ENCODE peak calls at places on chromosomes 1 and 21, in six cellular contexts. W is psoas muscle, K is pancreas, P is BE2C, Q is Peyer's patch, F is tibial nerve. Z is an unnamed sample. For H3K27me3, the result is how much of the 10 kb centered on the place peaks cover.

GRCh38 chr1:52550447-52550846 is 2.4 kb downstream of the TUT4 start:
- DNase-seq in Q (no peak), F (no peak), P (no peak), K (no peak), W (no peak), Z (no peak)

GRCh38 chr1:21568006-21568746 is 59.0 kb downstream of the ALPL start:
- DNase-seq in F (no peak), Q (no peak), W (no peak), P (no peak), K (no peak), Z (no peak)

GRCh38 chr1:201259476-201260235 is 23.6 kb upstream of the PKP1 start:
- DNase-seq in F (no peak), P (no peak), W (no peak), Q (peak), K (no peak), Z (no peak)

GRCh38 chr21:15293251-15293650 is 228.5 kb upstream of the NRIP1 start:
- DNase-seq in Q (no peak), P (no peak), K (no peak), F (no peak), W (no peak), Z (no peak)

GRCh38 chr1:224380003-224380402 is 23.3 kb downstream of the CNIH4 start:
- DNase-seq in Q (no peak), W (no peak), K (no peak), P (no peak), F (no peak), Z (no peak)

GRCh38 chr1:201016943-201017827 is 6.3 kb downstream of the KIF21B start:
- DNase-seq in K (no peak), F (no peak), Q (no peak), P (peak), W (no peak), Z (no peak)

GRCh38 chr1:226047495-226047894 is 15.0 kb upstream of the H3-3A start:
- DNase-seq in W (no peak), Q (no peak), K (no peak), P (no peak), F (no peak), Z (no peak)

GRCh38 chr1:59484090-59484489 is 187.2 kb downstream of the FGGY start:
- DNase-seq in F (no peak), P (peak), Q (no peak), W (no peak), K (no peak), Z (no peak)

GRCh38 chr1:32052887-32053286 is 19.9 kb upstream of the TMEM39B start:
- DNase-seq in P (no peak), W (no peak), F (no peak), K (no peak), Q (no peak), Z (no peak)

GRCh38 chr1:53693773-53694717 is 44.9 kb downstream of the GLIS1 start:
- DNase-seq in F (no peak), K (no peak), W (no peak), Q (no peak), P (no peak), Z (no peak)

GRCh38 chr1:224543453-224543852 is 72.7 kb upstream of the CNIH3 start:
- DNase-seq in F (no peak), W (no peak), K (no peak), Q (no peak), P (no peak), Z (no peak)

GRCh38 chr1:53246261-53247134 is 8.2 kb upstream of the MAGOH start:
- DNase-seq in F (no peak), P (no peak), Q (no peak), W (no peak), K (no peak), Z (no peak)

GRCh38 chr1:214310010-214310409 is 29.1 kb downstream of the SMYD2 start:
- DNase-seq in W (no peak), F (no peak), Q (no peak), P (no peak), K (no peak), Z (no peak)

GRCh38 chr1:15249032-15249601 is 2.1 kb downstream of the FHAD1 start:
- DNase-seq in W (no peak), F (no peak), Q (no peak), K (no peak), P (no peak), Z (no peak)

GRCh38 chr1:66758247-66758755 is 6.0 kb downstream of the DYNLT5 start:
- DNase-seq in Q (no peak), P (no peak), K (no peak), W (no peak), F (no peak), Z (no peak)

GRCh38 chr1:236370397-236370796 is 23.7 kb upstream of the EDARADD start:
- DNase-seq in Q (no peak), K (no peak), F (no peak), W (no peak), P (no peak), Z (no peak)

GRCh38 chr1:37479255-37480124 is 5.1 kb downstream of the ZC3H12A start:
- DNase-seq in Q (peak), P (no peak), W (peak), F (peak), K (peak), Z (peak)

GRCh38 chr1:70143052-70143659 is 62.2 kb downstream of the LRRC40 start:
- DNase-seq in Q (no peak), P (no peak), F (no peak), W (no peak), K (no peak), Z (no peak)

GRCh38 chr1:212962509-212962908 is 12.2 kb downstream of the VASH2 start:
- DNase-seq in Q (no peak), K (no peak), W (no peak), P (no peak), F (no peak), Z (no peak)

GRCh38 chr1:118158918-118159317 is 26.1 kb downstream of the SPAG17 start:
- DNase-seq in W (no peak), K (no peak), F (no peak), Q (no peak), P (no peak), Z (no peak)

GRCh38 chr1:161266096-161266679 is 7.6 kb downstream of the PCP4L1 start:
- DNase-seq in F (no peak), P (no peak), K (no peak), Q (no peak), W (no peak), Z (peak)

GRCh38 chr1:227043755-227044154 is 103.7 kb downstream of the COQ8A start:
- DNase-seq in W (no peak), F (no peak), Q (no peak), K (no peak), P (no peak), Z (no peak)

GRCh38 chr1:202639500-202639899 is 70.8 kb downstream of the SYT2 start:
- DNase-seq in K (no peak), P (no peak), F (no peak), Q (no peak), W (no peak), Z (no peak)

GRCh38 chr1:166164995-166165660 is 1.7 kb downstream of the FAM78B start:
- DNase-seq in K (peak), F (peak), Q (peak), P (peak), W (peak), Z (peak)

GRCh38 chr1:158112994-158113758 is 67.5 kb upstream of the CD1D start:
- DNase-seq in Q (peak), F (no peak), W (no peak), K (no peak), P (peak), Z (no peak)

GRCh38 chr1:201895913-201896807 is 7.5 kb downstream of the SHISA4 start:
- DNase-seq in K (peak), P (peak), W (peak), F (peak), Q (peak), Z (peak)

GRCh38 chr1:29630756-29631155 is 394.4 kb downstream of the PTPRU start:
- DNase-seq in F (no peak), P (no peak), Q (no peak), W (no peak), K (no peak), Z (no peak)

GRCh38 chr1:36369061-36369470 is 16.7 kb downstream of the STK40 start:
- DNase-seq in Q (peak), K (peak), W (peak), P (peak), F (peak), Z (peak)

GRCh38 chr1:227560814-227561213 is 2.5 kb upstream of the ZNF678 start:
- DNase-seq in F (no peak), W (peak), Q (no peak), P (no peak), K (peak), Z (no peak)

GRCh38 chr1:98336472-98337118 is 324.9 kb upstream of the SNX7 start:
- DNase-seq in F (no peak), P (peak), K (no peak), W (no peak), Q (no peak), Z (no peak)

GRCh38 chr1:52904590-52905375 is 16.8 kb downstream of the ECHDC2 start:
- DNase-seq in P (peak), Q (no peak), F (no peak), K (no peak), W (no peak), Z (no peak)

GRCh38 chr1:71030021-71030420 is 17.6 kb downstream of the PTGER3 start:
- DNase-seq in W (no peak), K (no peak), Q (no peak), F (no peak), P (no peak), Z (no peak)

GRCh38 chr1:30085814-30086770 is 637.3 kb downstream of the MATN1 start:
- DNase-seq in Q (peak), W (peak), F (no peak), K (no peak), P (peak), Z (peak)

GRCh38 chr1:41823453-41823852 is 95.3 kb downstream of the HIVEP3 start:
- DNase-seq in W (no peak), Q (no peak), P (no peak), F (no peak), K (no peak), Z (no peak)

GRCh38 chr1:235720544-235720943 is 71.0 kb upstream of the GNG4 start:
- DNase-seq in P (no peak), F (no peak), K (no peak), Q (no peak), W (no peak), Z (no peak)

GRCh38 chr1:115976062-115976899 is at the start of gene SLC22A15:
- DNase-seq in P (no peak), W (peak), Q (peak), K (peak), F (peak), Z (peak)

GRCh38 chr1:62386351-62387121 is 50.3 kb upstream of the USP1 start:
- DNase-seq in F (no peak), P (no peak), K (no peak), Q (no peak), W (no peak), Z (no peak)

GRCh38 chr21:21247441-21247840 is 249.2 kb downstream of the NCAM2 start:
- DNase-seq in Q (no peak), W (no peak), P (no peak), K (no peak), F (no peak), Z (no peak)

GRCh38 chr1:20250346-20250989 is 40.2 kb upstream of the VWA5B1 start:
- DNase-seq in Q (peak), P (no peak), K (no peak), W (no peak), F (no peak), Z (peak)

GRCh38 chr1:20252587-20252986 is 38.1 kb upstream of the VWA5B1 start:
- DNase-seq in P (no peak), Q (no peak), F (no peak), K (no peak), W (no peak), Z (no peak)

GRCh38 chr1:20248954-20249612 is 41.6 kb upstream of the VWA5B1 start:
- DNase-seq in Q (no peak), P (no peak), K (no peak), W (no peak), F (no peak), Z (no peak)
- H3K27me3 ChIP-seq in Q (under half), P (under half), K (under half), W (under half), F (under half), Z (under half)

DNA sequence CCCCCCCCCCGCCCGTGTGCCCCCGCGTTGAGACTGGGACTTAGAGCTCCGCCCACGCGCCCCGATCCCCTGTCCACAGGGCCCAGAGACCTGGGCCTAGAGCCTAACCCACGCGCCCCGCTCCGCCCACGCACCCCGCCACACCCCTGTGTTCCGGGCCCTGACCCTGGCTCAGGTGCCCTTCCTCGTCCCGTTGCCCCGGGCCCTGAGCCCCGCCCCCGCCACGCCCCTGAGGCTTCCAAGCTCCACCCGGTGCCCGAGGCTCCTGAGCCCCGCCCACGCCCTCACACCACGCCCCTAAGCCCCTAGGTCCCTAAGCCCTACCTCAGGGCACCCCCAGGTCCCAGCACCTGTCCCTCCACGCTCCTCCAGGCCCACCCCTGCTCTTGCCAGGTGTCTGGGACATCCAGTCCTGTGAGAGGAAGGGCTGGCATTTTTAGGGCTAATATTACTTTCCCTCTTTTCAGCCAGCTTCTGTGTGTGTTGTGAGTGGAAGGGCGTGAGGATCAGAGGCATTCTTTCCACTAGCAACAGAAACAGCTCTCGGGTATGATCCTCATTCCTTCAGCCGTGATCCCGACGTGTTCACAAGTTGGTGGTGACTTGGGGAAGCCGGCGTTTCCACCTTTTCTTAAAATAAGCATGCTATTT is 614 bp upstream of the GPR157 start:
- DNase-seq in F (peak), P (peak), Q (peak), K (peak), W (peak), Z (peak)
- H3K27me3 ChIP-seq in F (under half), P (under half), Q (under half), K (under half), W (under half), Z (under half)

GRCh38 chr1:156684227-156684782 is 7.1 kb upstream of the NES start:
- DNase-seq in W (no peak), K (peak), Q (no peak), F (no peak), P (no peak), Z (no peak)
- H3K27me3 ChIP-seq in W (under half), K (under half), Q (under half), F (under half), P (under half), Z (under half)

GRCh38 chr21:44704636-44705001 is 6.8 kb downstream of the TSPEAR start:
- DNase-seq in F (no peak), Q (peak), K (no peak), W (peak), P (no peak), Z (no peak)
- H3K27me3 ChIP-seq in F (under half), Q (under half), K (under half), W (under half), P (half or more), Z (under half)

Z was measured in ovary.